ENCODE peak calls at places on chromosomes 13 and 19, in eight cellular contexts. E, A, H, R, Z, Y, X and V are unnamed samples.

GRCh38 chr19:44796701-44797115 is 12.2 kb upstream of the BCAM start:
- DNase-seq in E (no peak), A (peak), Z (no peak), H (peak), X (no peak), R (no peak), Y (no peak), V (no peak)

GRCh38 chr13:41004875-41005693 is 14.0 kb downstream of the ELF1 start:
- DNase-seq in X (no peak), Z (no peak), A (no peak), H (peak), Y (no peak), R (no peak), E (no peak), V (no peak)

GRCh38 chr13:40164137-40164536 is 502.3 kb downstream of the FOXO1 start:
- DNase-seq in R (no peak), X (no peak), Y (peak), H (no peak), E (no peak), Z (peak), A (no peak), V (no peak)

GRCh38 chr13:39913928-39914327 is 258.5 kb downstream of the COG6 start:
- DNase-seq in E (no peak), R (no peak), Y (peak), X (no peak), A (no peak), H (no peak), Z (no peak), V (no peak)

GRCh38 chr13:101985321-101985720 is 416.5 kb downstream of the FGF14 start:
- DNase-seq in R (no peak), Y (peak), Z (no peak), X (no peak), A (no peak), E (no peak), H (no peak), V (no peak)

GRCh38 chr19:35750167-35750566 is 1.8 kb downstream of the LIN37 start:
- DNase-seq in Z (no peak), Y (no peak), X (no peak), A (no peak), H (no peak), E (no peak), R (no peak), V (no peak)

GRCh38 chr19:52535831-52536800 is 8.6 kb downstream of the ZNF808 start:
- DNase-seq in E (peak), X (peak), H (peak), R (peak), Y (peak), Z (peak), A (peak), V (peak)

GRCh38 chr13:54210397-54211050 is 1181.9 kb downstream of the OLFM4 start:
- DNase-seq in R (no peak), Y (peak), E (no peak), X (no peak), Z (no peak), A (peak), H (no peak), V (no peak)

GRCh38 chr13:67273001-67273400 is 42.9 kb upstream of the PCDH9 start:
- DNase-seq in Z (no peak), A (no peak), R (no peak), E (no peak), H (no peak), Y (peak), X (no peak), V (no peak)

GRCh38 chr19:48739835-48740704 is at the start of gene RASIP1:
- DNase-seq in E (no peak), Z (peak), Y (no peak), H (no peak), R (no peak), A (no peak), X (no peak), V (no peak)

GRCh38 chr19:8251025-8251472 is 41.9 kb downstream of the CERS4 start:
- DNase-seq in A (no peak), Y (peak), Z (peak), E (no peak), H (no peak), X (no peak), R (no peak), V (no peak)

GRCh38 chr19:10718205-10719196 is 622 bp downstream of the DNM2 start:
- DNase-seq in R (no peak), A (peak), X (no peak), Z (no peak), E (no peak), H (peak), Y (peak), V (no peak)

GRCh38 chr13:51729853-51730553 is 74.0 kb downstream of the DHRS12 start:
- DNase-seq in A (peak), Y (peak), R (no peak), E (peak), Z (no peak), H (no peak), X (no peak), V (peak)

GRCh38 chr19:18023596-18024212 is 15.7 kb downstream of the ARRDC2 start:
- DNase-seq in H (peak), E (no peak), X (peak), R (no peak), Y (no peak), Z (peak), A (peak), V (no peak)

GRCh38 chr19:55368701-55369563 is 1.3 kb downstream of the IL11 start:
- DNase-seq in X (no peak), Y (peak), H (no peak), Z (no peak), R (no peak), E (no peak), A (peak), V (no peak)

GRCh38 chr13:107807306-107808073 is 407.8 kb downstream of the LIG4 start:
- DNase-seq in A (no peak), Z (no peak), H (no peak), E (no peak), R (no peak), X (no peak), Y (no peak), V (no peak)